ENCODE peak calls at places on chromosomes 4 and X, in four cellular contexts. L is IMR-90, S is mesenchymal stem cell, Q is H1. N is an unnamed sample.

GRCh38 chr4:71593306-71593705 is 190.6 kb downstream of the GC start:
- DNase-seq in L (no peak), S (no peak), Q (peak), N (no peak)

GRCh38 chr4:146647615-146648383 is 9.1 kb downstream of the POU4F2 start:
- DNase-seq in L (no peak), S (no peak), Q (no peak), N (no peak)

GRCh38 chr4:116702949-116703348 is 382.4 kb downstream of the TRAM1L1 start:
- DNase-seq in L (no peak), S (peak), Q (no peak), N (no peak)

GRCh38 chr4:10108391-10108790 is 8.2 kb downstream of the WDR1 start:
- DNase-seq in L (no peak), S (no peak), Q (no peak), N (no peak)

GRCh38 chr4:140469806-140470733 is 28.0 kb downstream of the MGAT4D start:
- DNase-seq in L (no peak), S (no peak), Q (no peak), N (no peak)

GRCh38 chr4:185535818-185536729 is 767 bp upstream of the PDLIM3 start:
- DNase-seq in L (no peak), S (peak), Q (no peak), N (no peak)

GRCh38 chr4:66266035-66266434 is 595.7 kb upstream of the EPHA5 start:
- DNase-seq in L (no peak), S (no peak), Q (peak), N (no peak)

GRCh38 chr4:4694296-4694772 is 152.5 kb upstream of the STX18 start:
- DNase-seq in L (peak), S (peak), Q (peak), N (no peak)

GRCh38 chr4:76616526-76616925 is 181.5 kb downstream of the SHROOM3 start:
- DNase-seq in L (no peak), S (no peak), Q (no peak), N (no peak)

GRCh38 chr4:140595065-140595464 is 26.3 kb upstream of the UCP1 start:
- DNase-seq in L (peak), S (peak), Q (no peak), N (no peak)

GRCh38 chrX:26286836-26287235 is 70.9 kb downstream of the MAGEB5 start:
- DNase-seq in L (no peak), S (no peak), Q (no peak), N (no peak)

GRCh38 chrX:49309401-49309981 is 6.0 kb downstream of the GAGE10 start:
- DNase-seq in L (peak), S (peak), Q (peak), N (no peak)

GRCh38 chr4:169219440-169219839 is 51.3 kb downstream of the SH3RF1 start:
- DNase-seq in L (no peak), S (no peak), Q (no peak), N (no peak)

GRCh38 chr4:15479913-15480185 is 10.2 kb downstream of the CC2D2A start:
- DNase-seq in L (peak), S (peak), Q (no peak), N (no peak)

GRCh38 chr4:100060765-100061416 is 110.8 kb upstream of the H2AZ1 start:
- DNase-seq in L (no peak), S (no peak), Q (no peak), N (no peak)

GRCh38 chr4:183797041-183797444 is 108.1 kb upstream of the STOX2 start:
- DNase-seq in L (no peak), S (no peak), Q (no peak), N (peak)

GRCh38 chrX:45324941-45325340 is 124.3 kb upstream of the DIPK2B start:
- DNase-seq in L (peak), S (peak), Q (no peak), N (no peak)

GRCh38 chrX:38061335-38061734 is 55.0 kb downstream of the SYTL5 start:
- DNase-seq in L (peak), S (peak), Q (no peak), N (no peak)

GRCh38 chr4:112416464-112416863 is 99.5 kb downstream of the NEUROG2 start:
- DNase-seq in L (no peak), S (no peak), Q (no peak), N (no peak)

GRCh38 chr4:112410804-112411203 is 105.2 kb downstream of the NEUROG2 start:
- DNase-seq in L (no peak), S (no peak), Q (no peak), N (no peak)

GRCh38 chr4:112410364-112410763 is 105.6 kb downstream of the NEUROG2 start:
- DNase-seq in L (no peak), S (no peak), Q (no peak), N (no peak)

GRCh38 chr4:112411781-112412281 is 104.1 kb downstream of the NEUROG2 start:
- DNase-seq in L (no peak), S (no peak), Q (peak), N (peak)
- H3K4me3 ChIP-seq in L (no peak), S (no peak), Q (peak), N (peak)

DNA sequence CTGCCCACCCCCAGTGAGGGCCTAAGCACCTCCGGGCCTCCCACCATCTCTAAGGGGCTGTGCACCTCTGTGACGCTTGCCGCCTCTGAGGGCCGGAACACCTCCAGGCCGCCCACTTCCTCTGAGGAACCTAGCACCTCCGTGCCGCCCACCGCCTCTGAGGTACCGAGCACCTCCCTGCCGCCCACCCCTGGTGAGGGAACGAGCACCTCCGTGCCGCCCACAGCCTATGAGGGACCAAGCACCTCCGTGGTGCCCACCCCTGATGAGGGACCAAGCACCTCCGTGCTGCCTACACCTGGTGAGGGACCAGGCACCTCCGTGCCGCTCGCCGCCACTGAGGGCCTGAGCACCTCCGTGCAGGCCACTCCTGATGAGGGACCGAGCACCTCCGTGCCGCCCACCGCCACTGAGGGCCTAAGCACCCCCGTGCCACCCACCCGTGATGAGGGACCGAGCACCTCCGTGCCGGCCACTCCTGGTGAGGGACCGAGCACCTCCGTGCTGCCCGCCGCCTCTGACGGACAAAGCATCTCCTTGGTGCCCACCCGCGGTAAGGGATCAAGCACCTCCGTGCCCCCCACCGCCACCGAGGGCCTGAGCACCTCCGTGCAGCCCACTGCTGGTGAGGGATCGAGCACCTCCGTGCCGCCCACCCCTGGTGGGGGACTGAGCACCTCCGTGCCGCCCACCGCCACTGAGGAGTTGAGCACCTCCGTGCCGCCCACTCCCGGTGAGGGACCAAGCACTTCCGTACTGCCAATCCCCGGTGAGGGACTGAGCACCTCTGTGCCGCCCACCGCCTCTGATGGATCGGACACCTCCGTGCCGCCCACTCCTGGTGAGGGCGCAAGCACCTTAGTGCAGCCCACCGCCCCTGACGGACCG is 977 bp downstream of the MAGEE1 start:
- DNase-seq in L (no peak), S (no peak), Q (no peak), N (no peak)
- H3K18ac ChIP-seq in L (no peak), S (no peak), Q (no peak), N (peak)

GRCh38 chr4:39406763-39407583 is at the start of gene KLB:
- DNase-seq in L (no peak), S (no peak), Q (no peak), N (no peak)
- H3K4me3 ChIP-seq in L (no peak), S (no peak), Q (no peak), N (no peak)

DNA sequence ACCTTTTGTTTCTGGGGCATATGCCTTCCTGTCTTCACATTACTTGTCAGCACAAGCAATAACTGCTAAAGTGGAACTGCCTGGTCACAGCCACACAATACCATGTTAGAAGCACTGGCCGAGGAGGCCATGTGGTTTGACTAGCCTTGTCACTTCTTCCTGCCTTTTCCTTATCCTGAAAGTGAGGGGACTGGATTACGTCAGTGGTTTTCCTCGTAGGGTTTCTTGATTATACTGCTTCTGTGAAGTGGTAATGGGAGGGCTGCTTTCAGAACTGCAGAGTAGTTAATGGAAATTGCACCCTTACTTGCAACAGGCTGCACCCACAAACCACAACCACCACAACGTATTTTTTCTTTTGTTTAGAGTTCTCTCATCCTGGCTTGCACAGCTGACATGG is 26.6 kb downstream of the ZRSR2 start:
- DNase-seq in L (no peak), S (peak), Q (no peak), N (no peak)
- H3K18ac ChIP-seq in L (no peak), S (no peak), Q (peak), N (no peak)

N was measured in neuronal stem cell.